ENCODE peak calls at places on chromosomes 1 and 21, in seven cellular contexts. A is midbrain, S is lung, G is Kasumi-1, N is mammary epithelial cell, C is NCI-H1417, H is T-helper 17 cell. T is an unnamed sample.

GRCh38 chr1:53078333-53079101 is 16.5 kb downstream of the PODN start:
- DNase-seq in A (no peak), S (no peak), G (no peak), N (no peak), C (no peak), H (no peak), T (no peak)

GRCh38 chr1:69943030-69943429 is 262.3 kb downstream of the LRRC40 start:
- DNase-seq in A (no peak), S (no peak), G (no peak), N (no peak), C (no peak), H (no peak), T (no peak)

GRCh38 chr1:164261691-164262240 is 297.2 kb upstream of the PBX1 start:
- DNase-seq in A (no peak), S (no peak), G (no peak), N (no peak), C (no peak), H (no peak), T (no peak)

GRCh38 chr1:5954964-5955363 is 37.3 kb downstream of the NPHP4 start:
- DNase-seq in A (no peak), S (no peak), G (no peak), N (no peak), C (no peak), H (no peak), T (no peak)

GRCh38 chr1:97190326-97190725 is 468.7 kb downstream of the PTBP2 start:
- DNase-seq in A (no peak), S (no peak), G (no peak), N (peak), C (no peak), H (no peak), T (no peak)

GRCh38 chr1:221948459-221948858 is 206.6 kb upstream of the DUSP10 start:
- DNase-seq in A (no peak), S (no peak), G (no peak), N (no peak), C (no peak), H (no peak), T (no peak)

GRCh38 chr21:41170442-41170841 is 2.5 kb downstream of the BACE2 start:
- DNase-seq in A (no peak), S (peak), G (peak), N (peak), C (peak), H (no peak), T (no peak)

GRCh38 chr21:32481875-32482408 is 69.4 kb downstream of the EVA1C start:
- DNase-seq in A (no peak), S (no peak), G (no peak), N (no peak), C (no peak), H (no peak), T (no peak)

GRCh38 chr1:16724718-16725438 is 15.4 kb upstream of the RNU1-4 start:
- DNase-seq in A (no peak), S (peak), G (no peak), N (no peak), C (no peak), H (no peak), T (no peak)

GRCh38 chr1:11337536-11338350 is 64.7 kb downstream of the UBIAD1 start:
- DNase-seq in A (no peak), S (no peak), G (peak), N (no peak), C (peak), H (peak), T (no peak)

GRCh38 chr21:45560106-45561021 is 18.1 kb upstream of the SLC19A1 start:
- DNase-seq in A (no peak), S (no peak), G (no peak), N (no peak), C (no peak), H (no peak), T (no peak)

GRCh38 chr1:14292533-14292932 is 306.0 kb upstream of the KAZN start:
- DNase-seq in A (no peak), S (no peak), G (no peak), N (no peak), C (no peak), H (no peak), T (no peak)

GRCh38 chr1:94947453-94947852 is 20.5 kb upstream of the CNN3 start:
- DNase-seq in A (no peak), S (no peak), G (no peak), N (no peak), C (no peak), H (no peak), T (no peak)

GRCh38 chr1:205810448-205811157 is 2.4 kb downstream of the SLC41A1 start:
- DNase-seq in A (no peak), S (no peak), G (peak), N (no peak), C (no peak), H (no peak), T (peak)

GRCh38 chr1:183807549-183808168 is 2.7 kb downstream of the RGL1 start:
- DNase-seq in A (no peak), S (no peak), G (no peak), N (peak), C (no peak), H (no peak), T (no peak)

GRCh38 chr1:229378586-229379442 is 36.0 kb upstream of the CCSAP start:
- DNase-seq in A (no peak), S (no peak), G (peak), N (no peak), C (no peak), H (no peak), T (no peak)

GRCh38 chr1:201850053-201850397 is 21.1 kb downstream of the IPO9 start:
- DNase-seq in A (no peak), S (peak), G (no peak), N (peak), C (no peak), H (no peak), T (no peak)

GRCh38 chr1:20726107-20726911 is 6.2 kb downstream of the SH2D5 start:
- DNase-seq in A (no peak), S (no peak), G (no peak), N (no peak), C (no peak), H (no peak), T (no peak)

GRCh38 chr1:46747683-46748288 is 28.9 kb upstream of the EFCAB14 start:
- DNase-seq in A (peak), S (peak), G (peak), N (peak), C (peak), H (no peak), T (peak)

GRCh38 chr1:225508538-225509375 is 80.9 kb upstream of the LBR start:
- DNase-seq in A (peak), S (no peak), G (no peak), N (peak), C (peak), H (no peak), T (no peak)

T was measured in cerebellum.